ENCODE peak calls at places on chromosomes 11 and 22, in six cellular contexts. Q is mesenchymal stem cell, N is fibroblast of lung, S is heart right ventricle, W is uterus, Z is spleen. F is an unnamed sample.

GRCh38 chr22:31610611-31611010 is 51.4 kb downstream of the PISD start:
- DNase-seq in Q (no peak), N (no peak), S (no peak), W (no peak), Z (peak; percentile 51), F (no peak)

GRCh38 chr11:122394326-122394725 is 261.2 kb upstream of the UBASH3B start:
- DNase-seq in Q (no peak), N (no peak), S (no peak), W (no peak), Z (no peak), F (no peak)

GRCh38 chr22:45688606-45689080 is 17.0 kb downstream of the ATXN10 start:
- DNase-seq in Q (peak; percentile 62), N (peak; percentile 95), S (no peak), W (no peak), Z (no peak), F (no peak)

GRCh38 chr11:68776442-68777235 is 25.3 kb upstream of the TESMIN start:
- DNase-seq in Q (no peak), N (no peak), S (no peak), W (no peak), Z (no peak), F (no peak)

GRCh38 chr11:2465201-2466068 is 20.6 kb downstream of the KCNQ1 start:
- DNase-seq in Q (no peak), N (no peak), S (no peak), W (no peak), Z (peak; percentile 73), F (peak; percentile 66)

GRCh38 chr11:92702037-92702436 is 267.4 kb upstream of the MTNR1B start:
- DNase-seq in Q (no peak), N (peak; percentile 55), S (no peak), W (no peak), Z (no peak), F (no peak)

GRCh38 chr22:43289976-43290663 is 53.1 kb downstream of the SCUBE1 start:
- DNase-seq in Q (peak; percentile 56), N (peak; percentile 23), S (peak; percentile 53), W (peak; percentile 38), Z (no peak), F (no peak)

GRCh38 chr22:45503816-45504702 is 1.4 kb downstream of the FBLN1 start:
- DNase-seq in Q (peak; percentile 85), N (peak; percentile 83), S (no peak), W (no peak), Z (no peak), F (no peak)

GRCh38 chr11:1060410-1060809 is 14.3 kb upstream of the MUC2 start:
- DNase-seq in Q (no peak), N (no peak), S (peak; percentile 11), W (peak; percentile 6), Z (no peak), F (no peak)

GRCh38 chr11:108069947-108070346 is 51.4 kb upstream of the ACAT1 start:
- DNase-seq in Q (peak; percentile 62), N (peak; percentile 71), S (no peak), W (no peak), Z (no peak), F (no peak)

GRCh38 chr11:57425565-57426438 is 1.1 kb downstream of the SLC43A3 start:
- DNase-seq in Q (peak; percentile 26), N (peak; percentile 30), S (peak; percentile 64), W (peak; percentile 45), Z (peak; percentile 79), F (peak; percentile 23)

GRCh38 chr11:1881442-1882264 is 10.0 kb downstream of the PRR33 start:
- DNase-seq in Q (no peak), N (no peak), S (peak; percentile 75), W (peak; percentile 45), Z (peak; percentile 91), F (no peak)

GRCh38 chr11:73766763-73767162 is 5.9 kb upstream of the RAB6A start:
- DNase-seq in Q (no peak), N (no peak), S (no peak), W (no peak), Z (no peak), F (no peak)

GRCh38 chr22:39311592-39312400 is 7.6 kb downstream of the RPL3 start:
- DNase-seq in Q (no peak), N (no peak), S (no peak), W (no peak), Z (no peak), F (peak; percentile 22)

GRCh38 chr11:34564406-34564805 is 50.8 kb upstream of the ELF5 start:
- DNase-seq in Q (no peak), N (peak; percentile 73), S (no peak), W (no peak), Z (no peak), F (no peak)

GRCh38 chr22:22397292-22397870 is 111.2 kb downstream of the ZNF280B start:
- DNase-seq in Q (no peak), N (peak; percentile 23), S (no peak), W (no peak), Z (no peak), F (peak; percentile 48)

GRCh38 chr11:111049131-111049530 is 196.4 kb upstream of the POU2AF2 start:
- DNase-seq in Q (peak; percentile 11), N (peak; percentile 35), S (no peak), W (no peak), Z (no peak), F (no peak)

GRCh38 chr22:27800250-27801131 is 1.1 kb downstream of the MN1 start:
- DNase-seq in Q (peak; percentile 34), N (peak; percentile 70), S (peak; percentile 52), W (peak; percentile 19), Z (no peak), F (no peak)

GRCh38 chr11:44632466-44633123 is 67.1 kb downstream of the CD82 start:
- DNase-seq in Q (peak; percentile 45), N (peak; percentile 41), S (peak; percentile 51), W (no peak), Z (peak; percentile 80), F (peak; percentile 41)

GRCh38 chr11:61543606-61544306 is 35.2 kb downstream of the LRRC10B start:
- DNase-seq in Q (no peak), N (peak; percentile 45), S (no peak), W (no peak), Z (no peak), F (no peak)

GRCh38 chr11:112343368-112344039 is 82.8 kb upstream of the PLET1 start:
- DNase-seq in Q (peak; percentile 59), N (no peak), S (no peak), W (no peak), Z (no peak), F (no peak)

GRCh38 chr11:62497132-62497915 is 49.3 kb downstream of the AHNAK start:
- DNase-seq in Q (peak; percentile 76), N (peak; percentile 73), S (no peak), W (no peak), Z (no peak), F (no peak)

GRCh38 chr22:44583854-44584253 is 85.8 kb upstream of the RTL6 start:
- DNase-seq in Q (no peak), N (no peak), S (no peak), W (peak; percentile 9), Z (peak; percentile 52), F (peak; percentile 6)

GRCh38 chr11:41377709-41378394 is 81.6 kb downstream of the LRRC4C start:
- DNase-seq in Q (no peak), N (no peak), S (no peak), W (no peak), Z (no peak), F (no peak)

GRCh38 chr11:121318848-121319834 is 26.6 kb downstream of the SC5D start:
- DNase-seq in Q (peak; percentile 60), N (peak; percentile 54), S (no peak), W (no peak), Z (no peak), F (no peak)

GRCh38 chr11:130536106-130537040 is 87.9 kb downstream of the ADAMTS15 start:
- DNase-seq in Q (no peak), N (peak; percentile 61), S (no peak), W (no peak), Z (no peak), F (no peak)

GRCh38 chr22:50671641-50672040 is 982 bp upstream of the SHANK3 start:
- DNase-seq in Q (no peak), N (peak; percentile 9), S (peak; percentile 47), W (no peak), Z (no peak), F (no peak)
- H3K27ac ChIP-seq in Q (no peak overlapping the region), N (no peak overlapping the region), S (peak overlapping the region; percentile 92), W (peak overlapping the region; percentile 61), Z (peak overlapping the region; percentile 80), F (peak overlapping the region; percentile 23)

DNA sequence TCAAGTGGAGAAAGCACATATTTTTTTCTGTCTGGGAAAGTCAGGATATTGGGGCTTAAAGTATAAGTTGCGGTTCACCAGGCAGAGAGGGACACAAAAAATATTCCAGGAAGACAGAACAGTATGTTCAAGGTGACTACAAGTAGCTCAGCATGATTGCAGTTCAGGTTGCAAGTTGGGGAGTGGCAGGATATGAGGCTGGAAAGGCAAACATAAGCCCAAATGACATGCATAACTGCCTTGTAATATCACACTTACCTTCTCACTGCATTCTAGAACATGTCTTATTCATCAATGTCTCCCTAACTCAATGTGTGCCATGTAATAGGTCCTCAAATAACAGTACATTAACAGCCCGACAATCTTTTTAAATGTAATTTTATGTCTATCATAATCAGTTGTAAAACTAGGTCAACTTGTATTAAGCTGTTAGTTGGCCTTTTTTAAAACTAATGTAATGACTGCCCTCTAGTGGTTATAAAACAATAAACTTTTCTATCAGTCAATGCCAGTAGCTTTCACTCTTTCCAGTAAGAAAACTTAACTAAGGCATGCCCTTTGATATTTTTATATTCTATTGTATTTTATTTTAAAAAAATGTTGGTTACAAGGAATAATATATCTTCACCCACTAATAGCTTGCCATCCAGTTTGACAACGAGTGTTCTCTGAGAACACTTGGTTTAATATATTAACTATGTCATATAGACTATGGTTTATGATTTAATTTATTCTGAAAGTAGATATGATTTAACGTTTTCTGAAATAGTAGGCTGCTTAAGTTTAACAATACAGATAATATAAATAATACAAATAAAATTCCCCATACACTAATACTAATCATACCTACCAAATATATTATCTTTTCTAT is 39.4 kb upstream of the CFAP300 start:
- DNase-seq in Q (peak; percentile 66), N (peak; percentile 50), S (no peak), W (no peak), Z (no peak), F (no peak)
- H3K27ac ChIP-seq in Q (no peak overlapping the region), N (no peak overlapping the region), S (no peak overlapping the region), W (no peak overlapping the region), Z (no peak overlapping the region), F (no peak overlapping the region)

DNA sequence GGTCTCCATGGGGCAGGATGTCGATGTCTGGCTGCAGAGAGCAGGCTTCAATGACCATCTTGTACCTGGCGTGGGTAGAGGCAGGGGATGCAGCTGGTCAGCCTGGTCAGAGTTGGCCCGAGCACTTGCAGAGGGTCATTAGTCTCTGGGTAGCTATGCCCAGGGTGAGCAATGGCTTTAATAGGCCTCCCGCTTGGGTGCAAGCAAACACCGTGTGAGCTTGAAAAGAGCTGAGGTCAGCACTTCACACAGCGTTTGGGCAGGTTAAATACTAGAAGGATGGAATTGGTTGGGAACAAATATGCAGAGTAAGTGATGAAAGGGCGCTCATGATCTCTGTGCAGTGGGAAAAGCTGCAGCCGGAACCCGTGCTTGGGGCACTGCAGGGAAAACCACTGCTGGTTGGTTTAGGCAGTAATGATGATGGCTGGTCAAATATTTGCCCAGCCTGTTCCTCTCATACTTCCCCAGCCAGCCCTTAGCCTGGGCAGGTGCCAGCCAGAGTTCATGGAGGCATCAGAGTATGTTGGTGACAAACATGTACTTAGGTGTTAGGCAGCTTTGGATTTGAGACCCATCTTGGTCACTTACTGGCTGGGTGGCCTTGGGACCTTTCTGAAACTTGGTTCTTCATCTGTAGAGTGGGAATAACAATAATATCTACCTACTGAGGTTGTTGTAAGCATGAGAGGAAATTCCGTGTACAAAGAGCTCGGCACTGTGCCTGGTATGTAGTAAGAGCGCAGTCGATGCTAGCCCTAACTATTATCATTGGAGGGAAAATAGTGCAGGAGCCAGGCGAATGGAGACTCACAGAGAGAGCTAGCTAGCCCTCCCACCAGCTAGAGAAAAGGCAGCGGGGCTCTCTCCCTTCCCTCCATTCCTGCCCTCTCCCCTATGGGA is 25.2 kb upstream of the KCNJ11 start:
- DNase-seq in Q (no peak), N (no peak), S (no peak), W (no peak), Z (peak; percentile 34), F (no peak)
- H3K27ac ChIP-seq in Q (no peak overlapping the region), N (no peak overlapping the region), S (no peak overlapping the region), W (no peak overlapping the region), Z (no peak overlapping the region), F (no peak overlapping the region)

GRCh38 chr22:29032014-29032475 is 29.6 kb downstream of the C22orf31 start:
- DNase-seq in Q (no peak), N (no peak), S (no peak), W (no peak), Z (no peak), F (no peak)
- H3K27ac ChIP-seq in Q (peak overlapping the region; percentile 99), N (peak overlapping the region; percentile 98), S (peak overlapping the region; percentile 79), W (peak overlapping the region; percentile 96), Z (peak overlapping the region; percentile 79), F (peak overlapping the region; percentile 95)

F was measured in adrenal gland.